ENCODE peak calls at places on chromosomes 4 and X, in four cellular contexts. D is K562, T is HepG2, I is GM12878. W is an unnamed sample.

GRCh38 chr4:175394213-175394612 is 417.9 kb downstream of the GPM6A start:
- DNase-seq in D (no peak), T (no peak), I (no peak), W (no peak)

GRCh38 chrX:43666301-43666912 is 10.3 kb downstream of the MAOA start:
- DNase-seq in D (no peak), T (no peak), I (no peak), W (no peak)

GRCh38 chr4:111018231-111018630 is 395.4 kb upstream of the PITX2 start:
- DNase-seq in D (no peak), T (no peak), I (no peak), W (no peak)

GRCh38 chr4:19095491-19096046 is 1074.0 kb upstream of the LCORL start:
- DNase-seq in D (no peak), T (no peak), I (no peak), W (no peak)

GRCh38 chr4:3204021-3204431 is 44.9 kb upstream of the MSANTD1 start:
- DNase-seq in D (no peak), T (peak; percentile 33), I (no peak), W (no peak)

GRCh38 chrX:14039344-14039743 is 9.7 kb upstream of the GEMIN8 start:
- DNase-seq in D (peak; percentile 48), T (peak; percentile 28), I (no peak), W (no peak)

GRCh38 chrX:3377560-3377959 is 31.1 kb upstream of the MXRA5 start:
- DNase-seq in D (no peak), T (no peak), I (no peak), W (no peak)

GRCh38 chr4:38765391-38765790 is 17.4 kb downstream of the TLR10 start:
- DNase-seq in D (no peak), T (no peak), I (no peak), W (no peak)

GRCh38 chrX:107738768-107739167 is 36.8 kb downstream of the TSC22D3 start:
- DNase-seq in D (no peak), T (no peak), I (no peak), W (no peak)

GRCh38 chr4:1472148-1472797 is 66.0 kb upstream of the NKX1-1 start:
- DNase-seq in D (no peak), T (no peak), I (no peak), W (no peak)

GRCh38 chr4:159444668-159445067 is 341.8 kb downstream of the RAPGEF2 start:
- DNase-seq in D (no peak), T (no peak), I (no peak), W (no peak)

GRCh38 chr4:1406416-1406945 is at the start of gene NKX1-1:
- DNase-seq in D (no peak), T (no peak), I (no peak), W (no peak)

GRCh38 chr4:155008389-155008788 is 200.0 kb upstream of the NPY2R start:
- DNase-seq in D (no peak), T (no peak), I (no peak), W (no peak)

GRCh38 chr4:102477657-102478056 is 23.5 kb upstream of the NFKB1 start:
- DNase-seq in D (no peak), T (no peak), I (no peak), W (no peak)

DNA sequence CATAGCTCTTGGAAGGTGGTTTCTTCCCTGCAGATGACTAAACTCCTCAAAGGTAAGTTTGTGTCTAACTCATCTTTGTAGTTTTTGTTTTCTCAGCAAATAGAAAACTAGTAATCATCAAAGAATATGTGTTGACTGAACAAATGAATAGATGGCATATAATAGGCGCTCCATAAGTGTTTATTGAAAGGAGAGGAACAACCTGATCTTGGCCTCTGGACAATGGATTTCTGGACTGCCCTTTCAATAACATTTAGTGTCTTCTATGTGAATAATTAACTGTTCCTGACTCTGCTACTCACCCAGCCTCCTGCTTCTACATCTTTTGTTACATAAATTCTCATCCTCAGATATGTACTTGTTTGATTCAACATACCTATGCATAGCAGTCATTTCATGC is 399.1 kb downstream of the PPP1R2C start:
- DNase-seq in D (no peak), T (no peak), I (no peak), W (no peak)
- TF ChIP-seq RAD21 in D (no peak), T (no peak), I (no peak), W (no peak)

GRCh38 chr4:89486042-89486441 is 178.4 kb upstream of the GPRIN3 start:
- DNase-seq in D (no peak), T (no peak), I (no peak), W (no peak)

GRCh38 chr4:89486673-89487072 is 179.1 kb upstream of the GPRIN3 start:
- DNase-seq in D (no peak), T (no peak), I (no peak), W (no peak)

GRCh38 chr4:89482926-89483595 is 175.5 kb upstream of the GPRIN3 start:
- DNase-seq in D (no peak), T (no peak), I (no peak), W (no peak)

DNA sequence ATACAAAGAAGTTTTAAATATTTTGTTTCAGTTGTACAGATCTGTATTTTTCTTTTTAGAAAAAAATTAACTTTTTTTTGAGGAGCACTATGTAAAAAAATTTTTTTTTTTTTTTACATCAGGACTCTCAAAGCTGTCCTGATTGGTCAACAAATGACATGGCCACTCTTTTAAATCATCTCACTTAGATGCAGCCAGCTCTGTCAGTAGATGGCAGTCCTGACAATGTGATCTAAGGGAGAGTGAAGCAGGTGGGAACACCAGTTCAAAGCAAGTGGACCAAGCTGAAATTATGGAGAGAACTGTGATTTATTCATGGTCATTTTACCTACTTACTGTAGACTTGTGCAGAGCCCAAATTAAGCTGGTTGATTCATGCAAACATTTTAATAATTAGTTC is 174.6 kb upstream of the GPRIN3 start:
- DNase-seq in D (peak; percentile 13), T (peak; percentile 35), I (no peak), W (no peak)
- TF ChIP-seq ATF2 in D (no peak), T (no peak), I (no peak), W (no peak)

GRCh38 chrX:110397353-110397752 is 38.7 kb downstream of the RTL9 start:
- DNase-seq in D (no peak), T (no peak), I (no peak), W (no peak)

GRCh38 chrX:110396777-110397176 is 38.1 kb downstream of the RTL9 start:
- DNase-seq in D (no peak), T (no peak), I (no peak), W (no peak)

GRCh38 chrX:110395877-110396276 is 37.2 kb downstream of the RTL9 start:
- DNase-seq in D (no peak), T (no peak), I (no peak), W (no peak)

GRCh38 chrX:110397904-110398303 is 39.3 kb downstream of the RTL9 start:
- DNase-seq in D (no peak), T (no peak), I (no peak), W (no peak)

DNA sequence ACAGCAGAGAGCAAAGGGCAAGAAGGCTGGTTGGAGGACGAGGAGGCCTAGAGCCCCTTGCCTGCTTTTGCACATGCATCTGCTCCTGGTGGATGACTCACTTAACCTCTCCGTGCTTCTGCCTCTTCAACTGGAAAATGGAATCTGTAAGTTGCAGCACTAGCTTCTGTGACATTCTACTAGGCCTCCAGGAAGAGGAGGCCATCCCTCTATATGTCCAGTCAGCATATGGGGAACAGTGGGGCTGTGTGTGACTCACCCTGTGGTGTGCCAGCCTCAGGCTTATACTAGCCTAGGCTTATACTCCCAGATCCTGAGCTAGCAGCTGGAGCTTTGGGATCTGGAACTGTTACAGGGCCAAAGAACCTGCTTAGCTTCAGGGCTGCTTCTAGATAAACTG is 36.0 kb downstream of the RTL9 start:
- DNase-seq in D (peak; percentile 27), T (no peak), I (no peak), W (no peak)
- TF ChIP-seq RAD21 in D (no peak), T (no peak), I (no peak), W (no peak)

GRCh38 chrX:80022363-80023031 is 7.9 kb downstream of the TBX22 start:
- DNase-seq in D (no peak), T (no peak), I (no peak), W (no peak)

GRCh38 chrX:80016182-80016581 is 1.6 kb downstream of the TBX22 start:
- DNase-seq in D (no peak), T (no peak), I (no peak), W (no peak)

GRCh38 chrX:80026116-80026515 is 11.6 kb downstream of the TBX22 start:
- DNase-seq in D (no peak), T (no peak), I (no peak), W (no peak)

GRCh38 chrX:80021611-80022010 is 7.1 kb downstream of the TBX22 start:
- DNase-seq in D (no peak), T (no peak), I (no peak), W (no peak)
- TF ChIP-seq ATF2 in D (no peak), T (no peak), I (no peak), W (no peak)

W was measured in H1.